ENCODE peak calls at places on chromosomes 3 and 15, in five cellular contexts. P is fibroblast of pulmonary artery, X is endothelial cell, N is MM.1S, H is choroid plexus epithelial cell. O is an unnamed sample.

GRCh38 chr3:4548769-4549168 is 55.6 kb downstream of the ITPR1 start:
- DNase-seq in X (no peak), N (no peak), P (no peak), H (no peak), O (no peak)

GRCh38 chr3:140219923-140220452 is 285.0 kb downstream of the CLSTN2 start:
- DNase-seq in N (no peak), H (no peak), P (no peak), X (no peak), O (no peak)

GRCh38 chr15:96332854-96333193 is 2.3 kb downstream of the NR2F2 start:
- DNase-seq in N (no peak), X (no peak), H (peak; percentile 49), P (peak; percentile 30), O (no peak)

GRCh38 chr3:195460355-195460754 is 17.5 kb upstream of the ACAP2 start:
- DNase-seq in P (no peak), X (no peak), N (no peak), H (no peak), O (no peak)

GRCh38 chr15:84979651-84980050 is 2.0 kb upstream of the PDE8A start:
- DNase-seq in P (no peak), N (no peak), H (no peak), X (peak; percentile 15), O (no peak)

GRCh38 chr3:123229145-123229544 is 27.4 kb downstream of the SEC22A start:
- DNase-seq in H (peak; percentile 4), P (peak; percentile 21), N (no peak), X (no peak), O (no peak)

GRCh38 chr3:138254199-138254598 is 67.1 kb downstream of the ARMC8 start:
- DNase-seq in H (no peak), P (no peak), X (no peak), N (no peak), O (no peak)

GRCh38 chr15:74632601-74633000 is 17.0 kb downstream of the CLK3 start:
- DNase-seq in N (no peak), H (no peak), P (no peak), X (no peak), O (no peak)

GRCh38 chr3:101340591-101340990 is 20.2 kb upstream of the IMPG2 start:
- DNase-seq in H (no peak), X (no peak), P (no peak), N (no peak), O (no peak)

GRCh38 chr15:63677778-63678177 is 80.6 kb downstream of the FBXL22 start:
- DNase-seq in P (no peak), N (no peak), H (no peak), X (no peak), O (no peak)

GRCh38 chr3:136787226-136787793 is 31.6 kb upstream of the SLC35G2 start:
- DNase-seq in X (no peak), P (peak; percentile 31), N (peak; percentile 89), H (peak; percentile 78), O (no peak)

GRCh38 chr3:22627993-22628499 is 575.1 kb upstream of the UBE2E2 start:
- DNase-seq in P (no peak), N (no peak), X (no peak), H (no peak), O (no peak)

GRCh38 chr3:122066331-122067213 is 11.4 kb downstream of the CD86 start:
- DNase-seq in H (no peak), P (no peak), N (no peak), X (no peak), O (no peak)

GRCh38 chr15:41278319-41278718 is 47.3 kb downstream of the CHP1 start:
- DNase-seq in P (no peak), H (no peak), X (no peak), N (no peak), O (no peak)

GRCh38 chr15:99603828-99604227 is 38.0 kb downstream of the MEF2A start:
- DNase-seq in X (no peak), N (no peak), H (peak; percentile 32), P (peak; percentile 35), O (no peak)

GRCh38 chr3:174951023-174951422 is 91.9 kb downstream of the NAALADL2 start:
- DNase-seq in N (no peak), X (no peak), H (peak; percentile 94), P (peak; percentile 86), O (no peak)

GRCh38 chr3:139111392-139112229 is 66.9 kb upstream of the PRR23C start:
- DNase-seq in X (peak; percentile 86), N (peak; percentile 66), P (peak; percentile 72), H (peak; percentile 80), O (peak; percentile 82)

GRCh38 chr3:10292505-10293419 is at the start of gene GHRL:
- DNase-seq in X (no peak), H (peak; percentile 68), P (peak; percentile 29), N (no peak), O (no peak)

GRCh38 chr3:129587061-129587460 is 19.4 kb downstream of the PLXND1 start:
- DNase-seq in P (no peak), X (no peak), H (peak; percentile 36), N (no peak), O (no peak)

GRCh38 chr3:108091498-108092259 is 848 bp upstream of the CD47 start:
- DNase-seq in N (peak; percentile 9), H (no peak), X (no peak), P (no peak), O (no peak)

GRCh38 chr3:35523838-35524237 is 115.5 kb upstream of the ARPP21 start:
- DNase-seq in P (peak; percentile 67), N (no peak), H (peak; percentile 64), X (no peak), O (no peak)

GRCh38 chr3:190807719-190808375 is 54.6 kb downstream of the GMNC start:
- DNase-seq in N (no peak), X (no peak), P (peak; percentile 20), H (peak; percentile 3), O (no peak)

GRCh38 chr15:30991301-30992072 is at the start of gene MTMR10:
- DNase-seq in H (peak; percentile 79), N (peak; percentile 88), P (peak; percentile 84), X (peak; percentile 78), O (peak; percentile 79)

GRCh38 chr3:60752800-60753199 is 498.5 kb downstream of the FHIT start:
- DNase-seq in P (no peak), H (no peak), X (no peak), N (no peak), O (no peak)

GRCh38 chr3:42020681-42021307 is 58.9 kb upstream of the ULK4 start:
- DNase-seq in H (peak; percentile 74), X (no peak), N (no peak), P (peak; percentile 75), O (no peak)

GRCh38 chr3:122389892-122390291 is 5.9 kb downstream of the FAM162A start:
- DNase-seq in H (no peak), N (no peak), P (no peak), X (no peak), O (no peak)

GRCh38 chr15:70083423-70083822 is 14.3 kb downstream of the TLE3 start:
- DNase-seq in P (no peak), X (no peak), N (no peak), H (no peak), O (no peak)

GRCh38 chr15:52728899-52729298 is 49.7 kb upstream of the ATOSA start:
- DNase-seq in X (no peak), H (peak; percentile 63), N (peak; percentile 40), P (peak; percentile 47), O (no peak)

GRCh38 chr15:94674251-94674650 is 442.9 kb downstream of the MCTP2 start:
- DNase-seq in X (no peak), P (no peak), N (no peak), H (no peak), O (no peak)

GRCh38 chr3:150077107-150077506 is 106.4 kb upstream of the PFN2 start:
- DNase-seq in N (no peak), X (no peak), P (no peak), H (peak; percentile 37), O (no peak)

GRCh38 chr3:128307781-128308469 is 154.6 kb downstream of the EEFSEC start:
- DNase-seq in H (no peak), P (no peak), X (no peak), N (no peak), O (no peak)

GRCh38 chr3:177800565-177800964 is 603.3 kb upstream of the TBL1XR1 start:
- DNase-seq in P (no peak), N (no peak), H (no peak), X (no peak), O (no peak)

GRCh38 chr3:164192974-164193373 is 885.3 kb downstream of the SI start:
- DNase-seq in P (no peak), N (no peak), H (no peak), X (no peak), O (no peak)

GRCh38 chr15:40927497-40928346 is 1.4 kb upstream of the DLL4 start:
- DNase-seq in N (peak; percentile 30), X (no peak), H (no peak), P (no peak), O (peak; percentile 80)

GRCh38 chr3:123621510-123622189 is 36.8 kb upstream of the HACD2 start:
- DNase-seq in H (no peak), N (no peak), P (no peak), X (no peak), O (no peak)

GRCh38 chr3:112555535-112556170 is 6.1 kb downstream of the ATG3 start:
- DNase-seq in X (no peak), N (no peak), P (peak; percentile 12), H (no peak), O (no peak)

GRCh38 chr15:87033056-87033455 is 953.4 kb downstream of the AGBL1 start:
- DNase-seq in P (peak; percentile 2), H (peak; percentile 33), N (no peak), X (no peak), O (no peak)
- TF ChIP-seq CTCF in P (peak; percentile 12), H (peak; percentile 40), N (no peak), X (peak; percentile 43), O (peak; percentile 60)

GRCh38 chr3:119524931-119525662 is 26.8 kb downstream of the TIMMDC1 start:
- DNase-seq in H (peak; percentile 53), P (peak; percentile 47), X (no peak), N (no peak), O (no peak)
- TF ChIP-seq CTCF in H (peak; percentile 56), P (peak; percentile 56), X (no peak), N (peak; percentile 11), O (no peak)

DNA sequence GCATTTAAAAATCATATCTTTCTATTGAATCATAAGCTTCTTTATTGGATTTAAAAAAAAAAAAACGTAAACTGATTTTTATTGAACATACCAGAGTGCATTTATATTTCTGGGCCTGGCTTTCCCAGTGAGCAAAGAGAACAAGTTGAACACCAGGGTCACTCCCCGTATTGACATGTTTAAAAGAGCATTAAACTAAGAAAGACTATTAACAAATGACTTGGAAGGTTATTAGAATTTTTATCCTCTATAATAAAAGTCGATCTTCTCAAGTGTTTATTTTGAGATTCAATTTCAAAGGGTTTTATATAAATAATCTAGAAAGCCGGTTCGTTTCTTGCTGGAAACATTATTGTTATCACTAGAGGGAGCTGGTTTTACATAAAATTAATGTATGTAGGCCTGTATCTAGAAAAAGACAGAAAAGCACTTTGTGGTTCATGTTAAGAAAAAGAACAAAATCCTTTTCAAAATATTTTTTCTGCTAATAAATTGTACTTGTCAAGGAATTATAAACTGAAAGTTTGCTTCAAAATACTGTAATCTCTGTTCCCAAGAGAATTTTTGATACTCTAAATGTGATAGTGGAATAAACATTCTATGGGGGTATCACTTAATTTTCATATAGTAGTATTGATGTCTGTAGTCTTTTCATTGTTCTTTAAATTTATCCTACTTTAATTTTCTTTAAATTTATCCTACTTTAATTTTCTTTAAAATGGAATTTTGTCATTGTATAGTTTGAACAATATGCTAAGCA is 321.8 kb upstream of the MME start:
- DNase-seq in N (peak; percentile 51), H (peak; percentile 66), P (peak; percentile 62), X (no peak), O (no peak)
- TF ChIP-seq CTCF in N (peak; percentile 59), H (peak; percentile 50), P (peak; percentile 45), X (peak; percentile 36), O (peak; percentile 32)

GRCh38 chr15:60737217-60737616 is 258.3 kb upstream of the ICE2 start:
- DNase-seq in X (no peak), P (no peak), N (no peak), H (no peak), O (no peak)
- TF ChIP-seq CTCF in X (no peak), P (no peak), N (no peak), H (peak; percentile 18), O (no peak)

O was measured in glutamatergic neuron.